ENCODE peak calls at places on chromosomes 3 and 15, in ten cellular contexts. One of them, this sample, is unnamed.

GRCh38 chr3:157460253-157460652 is 23.6 kb downstream of the PTX3 start:
- DNase-seq in Kasumi-1: no peak
- DNase-seq in hippocampal formation: no peak
- DNase-seq in AG08395: no peak
- DNase-seq in left lobe of liver: no peak
- DNase-seq in CD8-positive, alpha-beta memory T cell: no peak
- DNase-seq in progenitor cell of endocrine pancreas: no peak
- DNase-seq in stimulated activated CD4-positive, alpha-beta T cell treated with anti-CD3 and anti-CD28 coated beads, Interleukin-15, amount 100 ng/mL, for 1 hour: no peak
- DNase-seq in neural crest cell: no peak
- DNase-seq in NCI-H1092: no peak
- DNase-seq in this sample: no peak

GRCh38 chr3:20258371-20258770 is 72.4 kb upstream of the SGO1 start:
- DNase-seq in hippocampal formation: no peak
- DNase-seq in CD8-positive, alpha-beta memory T cell: no peak
- DNase-seq in progenitor cell of endocrine pancreas: no peak
- DNase-seq in neural crest cell: no peak
- DNase-seq in stimulated activated CD4-positive, alpha-beta T cell treated with anti-CD3 and anti-CD28 coated beads, Interleukin-15, amount 100 ng/mL, for 1 hour: no peak
- DNase-seq in Kasumi-1: no peak
- DNase-seq in NCI-H1092: no peak
- DNase-seq in AG08395: no peak
- DNase-seq in left lobe of liver: no peak
- DNase-seq in this sample: no peak

GRCh38 chr3:87727783-87728182 is 331.0 kb downstream of the CGGBP1 start:
- DNase-seq in AG08395: no peak
- DNase-seq in progenitor cell of endocrine pancreas: no peak
- DNase-seq in left lobe of liver: no peak
- DNase-seq in CD8-positive, alpha-beta memory T cell: no peak
- DNase-seq in NCI-H1092: no peak
- DNase-seq in Kasumi-1: no peak
- DNase-seq in stimulated activated CD4-positive, alpha-beta T cell treated with anti-CD3 and anti-CD28 coated beads, Interleukin-15, amount 100 ng/mL, for 1 hour: no peak
- DNase-seq in hippocampal formation: no peak
- DNase-seq in neural crest cell: no peak
- DNase-seq in this sample: no peak

GRCh38 chr3:23762214-23763039 is 43.3 kb upstream of the UBE2E1 start:
- DNase-seq in hippocampal formation: no peak
- DNase-seq in neural crest cell: no peak
- DNase-seq in CD8-positive, alpha-beta memory T cell: no peak
- DNase-seq in stimulated activated CD4-positive, alpha-beta T cell treated with anti-CD3 and anti-CD28 coated beads, Interleukin-15, amount 100 ng/mL, for 1 hour: no peak
- DNase-seq in NCI-H1092: no peak
- DNase-seq in Kasumi-1: no peak
- DNase-seq in AG08395: peak; percentile 45
- DNase-seq in left lobe of liver: no peak
- DNase-seq in progenitor cell of endocrine pancreas: no peak
- DNase-seq in this sample: no peak

GRCh38 chr3:45475145-45475544 is 86.8 kb downstream of the LARS2 start:
- DNase-seq in Kasumi-1: no peak
- DNase-seq in progenitor cell of endocrine pancreas: no peak
- DNase-seq in left lobe of liver: no peak
- DNase-seq in hippocampal formation: no peak
- DNase-seq in stimulated activated CD4-positive, alpha-beta T cell treated with anti-CD3 and anti-CD28 coated beads, Interleukin-15, amount 100 ng/mL, for 1 hour: no peak
- DNase-seq in neural crest cell: no peak
- DNase-seq in NCI-H1092: no peak
- DNase-seq in CD8-positive, alpha-beta memory T cell: no peak
- DNase-seq in AG08395: no peak
- DNase-seq in this sample: no peak

GRCh38 chr15:29090617-29091466 is 178.8 kb downstream of the NSMCE3 start:
- DNase-seq in CD8-positive, alpha-beta memory T cell: peak; percentile 34
- DNase-seq in AG08395: no peak
- DNase-seq in hippocampal formation: no peak
- DNase-seq in Kasumi-1: peak; percentile 53
- DNase-seq in stimulated activated CD4-positive, alpha-beta T cell treated with anti-CD3 and anti-CD28 coated beads, Interleukin-15, amount 100 ng/mL, for 1 hour: no peak
- DNase-seq in left lobe of liver: no peak
- DNase-seq in progenitor cell of endocrine pancreas: peak; percentile 38
- DNase-seq in NCI-H1092: no peak
- DNase-seq in neural crest cell: peak; percentile 50
- DNase-seq in this sample: peak; percentile 75

GRCh38 chr3:147816770-147817169 is 407.6 kb downstream of the ZIC1 start:
- DNase-seq in NCI-H1092: no peak
- DNase-seq in left lobe of liver: no peak
- DNase-seq in neural crest cell: no peak
- DNase-seq in progenitor cell of endocrine pancreas: no peak
- DNase-seq in AG08395: peak; percentile 2
- DNase-seq in hippocampal formation: no peak
- DNase-seq in Kasumi-1: no peak
- DNase-seq in stimulated activated CD4-positive, alpha-beta T cell treated with anti-CD3 and anti-CD28 coated beads, Interleukin-15, amount 100 ng/mL, for 1 hour: no peak
- DNase-seq in CD8-positive, alpha-beta memory T cell: no peak
- DNase-seq in this sample: peak; percentile 82

GRCh38 chr3:37093481-37093880 is 80.9 kb downstream of the LRRFIP2 start:
- DNase-seq in neural crest cell: no peak
- DNase-seq in left lobe of liver: no peak
- DNase-seq in CD8-positive, alpha-beta memory T cell: no peak
- DNase-seq in hippocampal formation: no peak
- DNase-seq in progenitor cell of endocrine pancreas: no peak
- DNase-seq in stimulated activated CD4-positive, alpha-beta T cell treated with anti-CD3 and anti-CD28 coated beads, Interleukin-15, amount 100 ng/mL, for 1 hour: no peak
- DNase-seq in AG08395: peak; percentile 4
- DNase-seq in Kasumi-1: no peak
- DNase-seq in NCI-H1092: no peak
- DNase-seq in this sample: no peak

This sample was measured in posterior vena cava.